ENCODE peak calls at places on chromosome 19, in seven cellular contexts. One of them, this sample, is unnamed. For H3K4me1, the result is how much of the 10 kb centered on the place peaks cover.

GRCh38 chr19:49690656-49691242 is at the start of gene CPT1C:
- DNase-seq in CD8-positive, alpha-beta memory T cell: peak
- DNase-seq in pancreas: peak
- DNase-seq in GM23338: peak
- DNase-seq in left ventricle myocardium inferior: peak
- DNase-seq in neuronal stem cell: peak
- DNase-seq in heart left ventricle: peak
- DNase-seq in this sample: peak

GRCh38 chr19:54100560-54100959 is at the start of gene OSCAR:
- DNase-seq in CD8-positive, alpha-beta memory T cell: no peak
- DNase-seq in pancreas: peak
- DNase-seq in GM23338: no peak
- DNase-seq in left ventricle myocardium inferior: no peak
- DNase-seq in neuronal stem cell: no peak
- DNase-seq in heart left ventricle: no peak
- DNase-seq in this sample: no peak

GRCh38 chr19:19750842-19751790 is 18.2 kb upstream of the ZNF14 start:
- DNase-seq in CD8-positive, alpha-beta memory T cell: no peak
- DNase-seq in pancreas: no peak
- DNase-seq in GM23338: no peak
- DNase-seq in left ventricle myocardium inferior: no peak
- DNase-seq in neuronal stem cell: no peak
- DNase-seq in heart left ventricle: no peak
- DNase-seq in this sample: no peak

GRCh38 chr19:489418-490196 is 6.7 kb upstream of the MADCAM1 start:
- DNase-seq in CD8-positive, alpha-beta memory T cell: no peak
- DNase-seq in pancreas: no peak
- DNase-seq in GM23338: peak
- DNase-seq in left ventricle myocardium inferior: no peak
- DNase-seq in neuronal stem cell: no peak
- DNase-seq in heart left ventricle: no peak
- DNase-seq in this sample: no peak

GRCh38 chr19:576768-577438 is 4.5 kb downstream of the BSG start:
- DNase-seq in CD8-positive, alpha-beta memory T cell: no peak
- DNase-seq in pancreas: no peak
- DNase-seq in GM23338: no peak
- DNase-seq in left ventricle myocardium inferior: no peak
- DNase-seq in neuronal stem cell: no peak
- DNase-seq in heart left ventricle: no peak
- DNase-seq in this sample: no peak

GRCh38 chr19:49875177-49875576 is 2.0 kb downstream of the AKT1S1 start:
- DNase-seq in CD8-positive, alpha-beta memory T cell: no peak
- DNase-seq in pancreas: no peak
- DNase-seq in GM23338: no peak
- DNase-seq in left ventricle myocardium inferior: no peak
- DNase-seq in neuronal stem cell: no peak
- DNase-seq in heart left ventricle: no peak
- DNase-seq in this sample: no peak

GRCh38 chr19:34171539-34171876 is 796 bp upstream of the LSM14A start:
- DNase-seq in CD8-positive, alpha-beta memory T cell: no peak
- DNase-seq in pancreas: no peak
- DNase-seq in GM23338: no peak
- DNase-seq in left ventricle myocardium inferior: no peak
- DNase-seq in neuronal stem cell: no peak
- DNase-seq in heart left ventricle: no peak
- DNase-seq in this sample: no peak

GRCh38 chr19:8575467-8575997 is 1.7 kb downstream of the MYO1F start:
- DNase-seq in CD8-positive, alpha-beta memory T cell: peak
- DNase-seq in pancreas: no peak
- DNase-seq in GM23338: peak
- DNase-seq in left ventricle myocardium inferior: no peak
- DNase-seq in neuronal stem cell: no peak
- DNase-seq in heart left ventricle: no peak
- DNase-seq in this sample: no peak

GRCh38 chr19:5498817-5499535 is 43.8 kb downstream of the ZNRF4 start:
- DNase-seq in CD8-positive, alpha-beta memory T cell: no peak
- DNase-seq in pancreas: no peak
- DNase-seq in GM23338: peak
- DNase-seq in left ventricle myocardium inferior: no peak
- DNase-seq in neuronal stem cell: peak
- DNase-seq in heart left ventricle: no peak
- DNase-seq in this sample: no peak

GRCh38 chr19:518292-519231 is 11.3 kb downstream of the TPGS1 start:
- DNase-seq in CD8-positive, alpha-beta memory T cell: peak
- DNase-seq in pancreas: no peak
- DNase-seq in GM23338: peak
- DNase-seq in left ventricle myocardium inferior: no peak
- DNase-seq in neuronal stem cell: peak
- DNase-seq in heart left ventricle: no peak
- DNase-seq in this sample: no peak

GRCh38 chr19:53511933-53512374 is 26.0 kb upstream of the ZNF331 start:
- DNase-seq in CD8-positive, alpha-beta memory T cell: peak
- DNase-seq in pancreas: peak
- DNase-seq in GM23338: peak
- DNase-seq in left ventricle myocardium inferior: peak
- DNase-seq in neuronal stem cell: peak
- DNase-seq in heart left ventricle: peak
- DNase-seq in this sample: peak

GRCh38 chr19:54009440-54009839 is 18.0 kb downstream of the CACNG6 start:
- DNase-seq in CD8-positive, alpha-beta memory T cell: no peak
- DNase-seq in pancreas: no peak
- DNase-seq in GM23338: no peak
- DNase-seq in left ventricle myocardium inferior: no peak
- DNase-seq in neuronal stem cell: no peak
- DNase-seq in heart left ventricle: no peak
- DNase-seq in this sample: no peak

GRCh38 chr19:7742575-7742974 is 4.8 kb downstream of the CD209 start:
- DNase-seq in CD8-positive, alpha-beta memory T cell: no peak
- DNase-seq in pancreas: no peak
- DNase-seq in GM23338: no peak
- DNase-seq in left ventricle myocardium inferior: no peak
- DNase-seq in neuronal stem cell: no peak
- DNase-seq in heart left ventricle: no peak
- DNase-seq in this sample: no peak

GRCh38 chr19:38649305-38650179 is 2.1 kb downstream of the ACTN4 start:
- DNase-seq in CD8-positive, alpha-beta memory T cell: no peak
- DNase-seq in pancreas: peak
- DNase-seq in GM23338: peak
- DNase-seq in left ventricle myocardium inferior: no peak
- DNase-seq in neuronal stem cell: no peak
- DNase-seq in heart left ventricle: peak
- DNase-seq in this sample: peak

GRCh38 chr19:46404884-46405658 is 8.3 kb downstream of the CCDC8 start:
- DNase-seq in CD8-positive, alpha-beta memory T cell: no peak
- DNase-seq in pancreas: no peak
- DNase-seq in GM23338: peak
- DNase-seq in left ventricle myocardium inferior: no peak
- DNase-seq in neuronal stem cell: no peak
- DNase-seq in heart left ventricle: no peak
- DNase-seq in this sample: no peak

GRCh38 chr19:362154-362553 is 17.6 kb upstream of the MIER2 start:
- DNase-seq in CD8-positive, alpha-beta memory T cell: no peak
- DNase-seq in pancreas: no peak
- DNase-seq in GM23338: no peak
- DNase-seq in left ventricle myocardium inferior: no peak
- DNase-seq in neuronal stem cell: no peak
- DNase-seq in heart left ventricle: no peak
- DNase-seq in this sample: no peak

GRCh38 chr19:30226464-30227070 is 145.6 kb upstream of the ZNF536 start:
- DNase-seq in CD8-positive, alpha-beta memory T cell: no peak
- DNase-seq in pancreas: no peak
- DNase-seq in GM23338: peak
- DNase-seq in left ventricle myocardium inferior: no peak
- DNase-seq in neuronal stem cell: no peak
- DNase-seq in heart left ventricle: no peak
- DNase-seq in this sample: no peak

GRCh38 chr19:51359294-51359693 is 6.9 kb downstream of the ETFB start:
- DNase-seq in CD8-positive, alpha-beta memory T cell: no peak
- DNase-seq in pancreas: no peak
- DNase-seq in GM23338: no peak
- DNase-seq in left ventricle myocardium inferior: no peak
- DNase-seq in neuronal stem cell: no peak
- DNase-seq in heart left ventricle: no peak
- DNase-seq in this sample: no peak

DNA sequence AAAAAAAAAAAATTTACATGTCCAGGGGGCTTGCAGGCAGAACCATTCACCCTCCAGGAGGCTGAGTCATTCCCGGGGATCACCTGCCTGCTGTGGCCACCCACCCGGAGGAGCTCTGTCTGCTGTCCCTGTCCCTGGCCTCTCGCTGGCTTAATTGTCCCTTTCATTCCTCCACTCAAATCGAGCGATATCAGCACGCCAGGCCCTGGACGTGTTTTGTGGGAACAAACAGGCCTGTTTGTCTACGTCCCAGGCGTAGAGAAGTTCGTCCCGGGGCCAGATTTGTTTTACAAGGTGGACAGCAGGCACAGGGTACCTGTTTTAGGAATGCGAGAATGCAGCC is 21.2 kb downstream of the SULT2B1 start:
- DNase-seq in CD8-positive, alpha-beta memory T cell: no peak
- DNase-seq in pancreas: no peak
- DNase-seq in GM23338: no peak
- DNase-seq in left ventricle myocardium inferior: peak
- DNase-seq in neuronal stem cell: peak
- DNase-seq in heart left ventricle: no peak
- DNase-seq in this sample: peak
- H3K4me1 ChIP-seq in CD8-positive, alpha-beta memory T cell: under half
- H3K4me1 ChIP-seq in pancreas: under half
- H3K4me1 ChIP-seq in GM23338: under half
- H3K4me1 ChIP-seq in left ventricle myocardium inferior: under half
- H3K4me1 ChIP-seq in neuronal stem cell: under half
- H3K4me1 ChIP-seq in heart left ventricle: under half
- H3K4me1 ChIP-seq in this sample: under half

DNA sequence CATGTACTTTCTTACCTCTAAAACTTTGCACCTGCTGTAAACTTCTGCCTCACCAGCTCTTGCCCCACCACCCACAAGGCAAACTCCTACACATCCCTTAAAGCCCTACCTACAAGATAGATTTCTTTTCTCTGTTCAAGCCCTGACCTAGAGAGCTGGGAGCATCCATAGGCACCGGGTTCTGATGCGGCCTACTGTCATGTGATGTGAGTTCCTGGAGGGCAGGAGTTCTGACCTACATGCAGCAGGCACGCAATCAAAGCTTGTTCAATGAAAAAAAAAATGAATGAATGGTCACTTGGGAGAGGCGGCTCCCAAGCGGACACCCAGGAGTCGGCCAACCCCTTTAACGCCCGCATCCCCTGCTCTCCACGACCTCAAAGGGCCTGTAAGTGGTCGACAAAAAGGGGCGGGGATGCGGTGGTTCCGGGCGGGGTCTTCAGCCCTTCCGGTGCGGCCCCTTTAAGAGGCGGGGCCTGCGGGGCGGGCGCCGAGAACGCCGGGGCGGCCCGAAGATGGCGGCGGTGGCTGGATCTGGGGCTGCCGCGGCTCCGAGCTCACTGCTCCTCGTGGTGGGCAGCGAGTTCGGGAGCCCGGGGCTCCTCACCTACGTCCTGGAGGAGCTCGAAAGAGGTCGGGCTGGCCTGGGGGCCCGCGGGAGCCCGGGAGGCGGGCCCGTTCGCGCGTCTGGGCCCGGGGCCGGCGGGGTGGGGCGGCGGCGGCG is at the start of gene MAP1S:
- DNase-seq in CD8-positive, alpha-beta memory T cell: peak
- DNase-seq in pancreas: no peak
- DNase-seq in GM23338: peak
- DNase-seq in left ventricle myocardium inferior: peak
- DNase-seq in neuronal stem cell: peak
- DNase-seq in heart left ventricle: peak
- DNase-seq in this sample: peak
- H3K4me1 ChIP-seq in CD8-positive, alpha-beta memory T cell: under half
- H3K4me1 ChIP-seq in pancreas: under half
- H3K4me1 ChIP-seq in GM23338: under half
- H3K4me1 ChIP-seq in left ventricle myocardium inferior: half or more
- H3K4me1 ChIP-seq in neuronal stem cell: under half
- H3K4me1 ChIP-seq in heart left ventricle: under half
- H3K4me1 ChIP-seq in this sample: under half

GRCh38 chr19:47663911-47664771 is 49.1 kb upstream of the EHD2 start:
- DNase-seq in CD8-positive, alpha-beta memory T cell: no peak
- DNase-seq in pancreas: peak
- DNase-seq in GM23338: no peak
- DNase-seq in left ventricle myocardium inferior: peak
- DNase-seq in neuronal stem cell: no peak
- DNase-seq in heart left ventricle: peak
- DNase-seq in this sample: peak
- H3K4me1 ChIP-seq in CD8-positive, alpha-beta memory T cell: under half
- H3K4me1 ChIP-seq in pancreas: under half
- H3K4me1 ChIP-seq in GM23338: under half
- H3K4me1 ChIP-seq in left ventricle myocardium inferior: half or more
- H3K4me1 ChIP-seq in neuronal stem cell: under half
- H3K4me1 ChIP-seq in heart left ventricle: under half
- H3K4me1 ChIP-seq in this sample: under half

GRCh38 chr19:16460454-16460853 is 11.3 kb downstream of the EPS15L1 start:
- DNase-seq in CD8-positive, alpha-beta memory T cell: no peak
- DNase-seq in pancreas: no peak
- DNase-seq in GM23338: no peak
- DNase-seq in left ventricle myocardium inferior: no peak
- DNase-seq in neuronal stem cell: no peak
- DNase-seq in heart left ventricle: no peak
- DNase-seq in this sample: no peak
- H3K4me1 ChIP-seq in CD8-positive, alpha-beta memory T cell: under half
- H3K4me1 ChIP-seq in pancreas: under half
- H3K4me1 ChIP-seq in GM23338: under half
- H3K4me1 ChIP-seq in left ventricle myocardium inferior: half or more
- H3K4me1 ChIP-seq in neuronal stem cell: under half
- H3K4me1 ChIP-seq in heart left ventricle: under half
- H3K4me1 ChIP-seq in this sample: under half

DNA sequence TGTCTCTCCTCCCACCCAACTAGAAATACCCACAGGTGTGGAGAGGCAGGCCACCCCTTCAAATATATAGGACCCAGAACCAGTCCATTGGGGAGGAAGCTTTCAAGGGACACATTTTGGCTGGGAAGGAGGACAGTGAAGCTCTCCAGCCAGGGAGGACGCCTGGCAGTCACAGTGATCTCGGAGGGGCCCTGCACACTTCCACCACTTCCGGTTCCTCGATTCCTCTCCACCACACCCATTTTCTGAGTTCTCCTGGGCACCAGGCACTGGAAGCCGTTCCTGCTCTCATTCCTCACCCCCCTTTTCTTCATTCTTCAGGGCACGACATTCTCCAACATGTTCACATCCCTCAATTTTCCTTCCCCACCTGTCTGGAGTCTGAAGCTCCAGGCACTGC is 30.4 kb upstream of the CEACAM21 start:
- DNase-seq in CD8-positive, alpha-beta memory T cell: no peak
- DNase-seq in pancreas: no peak
- DNase-seq in GM23338: no peak
- DNase-seq in left ventricle myocardium inferior: no peak
- DNase-seq in neuronal stem cell: no peak
- DNase-seq in heart left ventricle: no peak
- DNase-seq in this sample: no peak
- H3K4me1 ChIP-seq in CD8-positive, alpha-beta memory T cell: half or more
- H3K4me1 ChIP-seq in pancreas: under half
- H3K4me1 ChIP-seq in GM23338: under half
- H3K4me1 ChIP-seq in left ventricle myocardium inferior: under half
- H3K4me1 ChIP-seq in neuronal stem cell: under half
- H3K4me1 ChIP-seq in heart left ventricle: under half
- H3K4me1 ChIP-seq in this sample: under half

GRCh38 chr19:35462476-35462953 is 14.5 kb downstream of the FFAR2 start:
- DNase-seq in CD8-positive, alpha-beta memory T cell: peak
- DNase-seq in pancreas: no peak
- DNase-seq in GM23338: no peak
- DNase-seq in left ventricle myocardium inferior: no peak
- DNase-seq in neuronal stem cell: no peak
- DNase-seq in heart left ventricle: no peak
- DNase-seq in this sample: no peak
- H3K4me1 ChIP-seq in CD8-positive, alpha-beta memory T cell: under half
- H3K4me1 ChIP-seq in pancreas: under half
- H3K4me1 ChIP-seq in GM23338: under half
- H3K4me1 ChIP-seq in left ventricle myocardium inferior: under half
- H3K4me1 ChIP-seq in neuronal stem cell: under half
- H3K4me1 ChIP-seq in heart left ventricle: under half
- H3K4me1 ChIP-seq in this sample: under half